ENCODE peak calls at places on chromosomes 7 and 10, in five cellular contexts. I, A, Q, U and Y are unnamed samples.

GRCh38 chr10:75575940-75576339 is 144.5 kb downstream of the LRMDA start:
- DNase-seq in I (no peak), A (no peak), Q (no peak), U (no peak), Y (no peak)

GRCh38 chr10:106513328-106513727 is 651.2 kb downstream of the SORCS1 start:
- DNase-seq in U (no peak), Q (no peak), I (no peak), A (peak), Y (no peak)

GRCh38 chr10:54703086-54703485 is 97.9 kb downstream of the PCDH15 start:
- DNase-seq in I (no peak), Q (no peak), A (no peak), U (no peak), Y (no peak)

GRCh38 chr10:70232155-70232858 is 922 bp downstream of the PPA1 start:
- DNase-seq in U (peak), Q (peak), I (peak), A (peak), Y (peak)

GRCh38 chr7:107989618-107990373 is 13.2 kb downstream of the LAMB1 start:
- DNase-seq in A (peak), I (no peak), U (no peak), Q (peak), Y (no peak)

GRCh38 chr7:71780282-71780681 is 631.9 kb downstream of the CALN1 start:
- DNase-seq in Q (no peak), I (no peak), U (no peak), A (no peak), Y (no peak)

GRCh38 chr7:93132216-93132615 is 14.4 kb upstream of the SAMD9 start:
- DNase-seq in A (no peak), U (no peak), Q (no peak), I (no peak), Y (no peak)

GRCh38 chr7:92200791-92201190 is 21.8 kb upstream of the LRRD1 start:
- DNase-seq in U (no peak), A (no peak), I (no peak), Q (no peak), Y (no peak)

GRCh38 chr10:72335394-72336258 is 19.1 kb downstream of the DNAJB12 start:
- DNase-seq in U (peak), I (no peak), A (peak), Q (peak), Y (no peak)

GRCh38 chr7:100577103-100577502 is 3.4 kb upstream of the SAP25 start:
- DNase-seq in U (no peak), Q (no peak), A (no peak), I (no peak), Y (no peak)

GRCh38 chr10:48442090-48442808 is 135.8 kb downstream of the MAPK8 start:
- DNase-seq in U (no peak), A (no peak), Q (no peak), I (no peak), Y (no peak)

GRCh38 chr7:47535033-47535703 is 46.7 kb downstream of the TNS3 start:
- DNase-seq in Q (no peak), I (peak), A (peak), U (no peak), Y (no peak)

GRCh38 chr7:80127412-80128150 is 7.0 kb upstream of the GNAI1 start:
- DNase-seq in Q (no peak), U (no peak), I (peak), A (peak), Y (no peak)

GRCh38 chr7:121041516-121042148 is 53.1 kb downstream of the CPED1 start:
- DNase-seq in I (no peak), A (no peak), Q (no peak), U (no peak), Y (no peak)

GRCh38 chr10:10326119-10326518 is 691.6 kb upstream of the CELF2 start:
- DNase-seq in I (no peak), A (peak), U (no peak), Q (no peak), Y (no peak)

GRCh38 chr7:73766556-73767229 is 3.4 kb downstream of the CLDN3 start:
- DNase-seq in U (no peak), I (no peak), A (no peak), Q (no peak), Y (no peak)

GRCh38 chr7:120949393-120949799 is 1.2 kb upstream of the ING3 start:
- DNase-seq in U (no peak), Q (no peak), I (no peak), A (no peak), Y (no peak)

GRCh38 chr7:5429857-5430611 is 6.4 kb upstream of the TNRC18 start:
- DNase-seq in U (no peak), A (peak), Q (no peak), I (no peak), Y (no peak)

GRCh38 chr10:21976739-21977138 is 26.8 kb downstream of the DNAJC1 start:
- DNase-seq in I (peak), U (no peak), A (no peak), Q (no peak), Y (no peak)

GRCh38 chr10:5014936-5015335 is 11.3 kb upstream of the AKR1C2 start:
- DNase-seq in U (peak), I (no peak), Q (no peak), A (peak), Y (no peak)

GRCh38 chr7:74410772-74411171 is 42.9 kb upstream of the GTF2IRD1 start:
- DNase-seq in A (no peak), I (no peak), U (no peak), Q (no peak), Y (no peak)